ENCODE peak calls at places on chromosomes 6 and 20, in four cellular contexts. S is stimulated activated CD8-positive, alpha-beta memory T cell treated with anti-CD3 and anti-CD28 coated beads, Interleukin-12 subunit alpha, Interleukin-12 subunit beta, amount 100 ng/mL, for 4 hours; B is G401; G is brain microvascular endothelial cell. P is an unnamed sample.

GRCh38 chr6:133764011-133764812 is 124.7 kb upstream of the TCF21 start:
- DNase-seq in G (peak; percentile 64), B (no peak), S (no peak), P (no peak)

GRCh38 chr6:165833355-165833754 is 170.3 kb upstream of the PDE10A start:
- DNase-seq in G (no peak), S (no peak), B (no peak), P (no peak)

GRCh38 chr20:48298851-48299484 is 513.7 kb upstream of the SULF2 start:
- DNase-seq in B (peak; percentile 14), S (no peak), G (peak; percentile 96), P (no peak)

GRCh38 chr6:10309826-10310405 is 105.0 kb downstream of the TFAP2A start:
- DNase-seq in G (no peak), B (no peak), S (no peak), P (no peak)

GRCh38 chr6:20202070-20202658 is 10.1 kb downstream of the MBOAT1 start:
- DNase-seq in S (no peak), B (no peak), G (no peak), P (no peak)

GRCh38 chr6:40359808-40360207 is 227.4 kb downstream of the LRFN2 start:
- DNase-seq in G (no peak), S (no peak), B (peak; percentile 32), P (no peak)

GRCh38 chr6:101826678-101827077 is 433.2 kb downstream of the GRIK2 start:
- DNase-seq in G (no peak), S (no peak), B (no peak), P (no peak)

GRCh38 chr20:33655164-33655563 is 7.0 kb upstream of the C20orf144 start:
- DNase-seq in B (no peak), S (no peak), G (no peak), P (no peak)

GRCh38 chr6:126264265-126264664 is 75.7 kb upstream of the CENPW start:
- DNase-seq in G (no peak), B (no peak), S (no peak), P (no peak)

GRCh38 chr6:18241208-18241836 is 23.0 kb downstream of the DEK start:
- DNase-seq in S (no peak), G (no peak), B (no peak), P (no peak)

GRCh38 chr6:64249129-64249528 is 613.5 kb downstream of the PHF3 start:
- DNase-seq in S (no peak), B (no peak), G (no peak), P (no peak)

P was measured in natural killer cell.